ENCODE peak calls at places on chromosomes 4 and X, in five cellular contexts. M is H1, S is neuronal stem cell, O is IMR-90, Y is H9. W is an unnamed sample.

GRCh38 chr4:121277194-121278105 is 103.4 kb downstream of the QRFPR start:
- DNase-seq in S (no peak), Y (peak; percentile 57), M (no peak), O (no peak), W (no peak)

GRCh38 chr4:87150498-87151261 is 69.7 kb downstream of the KLHL8 start:
- DNase-seq in S (peak; percentile 72), M (peak; percentile 64), Y (no peak), O (peak; percentile 71), W (peak; percentile 82)

GRCh38 chr4:149676076-149676475 is 139.6 kb downstream of the IQCM start:
- DNase-seq in M (no peak), S (no peak), Y (no peak), O (no peak), W (no peak)

GRCh38 chr4:105088110-105088879 is 58.4 kb upstream of the TET2 start:
- DNase-seq in Y (peak; percentile 48), S (no peak), O (peak; percentile 98), M (no peak), W (peak; percentile 93)

GRCh38 chr4:100348472-100348871 is 158.2 kb upstream of the DDIT4L start:
- DNase-seq in S (no peak), O (peak; percentile 88), M (no peak), Y (no peak), W (peak; percentile 67)

GRCh38 chr4:148162554-148162953 is 279.7 kb downstream of the NR3C2 start:
- DNase-seq in O (no peak), M (no peak), Y (no peak), S (no peak), W (no peak)

GRCh38 chrX:39985116-39985515 is 112.6 kb downstream of the BCOR start:
- DNase-seq in S (no peak), Y (no peak), O (no peak), M (no peak), W (no peak)

GRCh38 chr4:23213198-23213597 is 520.5 kb downstream of the GBA3 start:
- DNase-seq in S (no peak), M (no peak), O (no peak), Y (no peak), W (no peak)

GRCh38 chrX:103847174-103847870 is 15.3 kb upstream of the RAB9B start:
- DNase-seq in M (no peak), S (no peak), Y (no peak), O (peak; percentile 26), W (no peak)

GRCh38 chr4:26120098-26120795 is 200.6 kb upstream of the RBPJ start:
- DNase-seq in M (no peak), O (no peak), S (no peak), Y (no peak), W (no peak)

GRCh38 chr4:2290974-2291704 is 29.2 kb upstream of the MXD4 start:
- DNase-seq in Y (no peak), O (no peak), M (peak; percentile 45), S (no peak), W (no peak)

GRCh38 chr4:79682801-79683217 is 274.8 kb upstream of the GK2 start:
- DNase-seq in S (no peak), M (no peak), Y (no peak), O (peak; percentile 53), W (no peak)

GRCh38 chrX:140712413-140713173 is 3.0 kb downstream of the LINC00632 start:
- DNase-seq in Y (peak; percentile 82), O (peak; percentile 55), S (peak; percentile 48), M (peak; percentile 44), W (peak; percentile 96)

GRCh38 chrX:113422323-113422722 is 581.7 kb upstream of the AMOT start:
- DNase-seq in M (no peak), O (no peak), Y (no peak), S (no peak), W (no peak)

GRCh38 chrX:111511477-111511876 is at the start of gene SERTM2:
- DNase-seq in M (no peak), S (no peak), Y (peak; percentile 40), O (peak; percentile 4), W (peak; percentile 71)

GRCh38 chr4:82499705-82500104 is 62.1 kb downstream of the TMEM150C start:
- DNase-seq in S (no peak), M (no peak), O (no peak), Y (no peak), W (no peak)

GRCh38 chrX:114028907-114029662 is 554.8 kb upstream of the HTR2C start:
- DNase-seq in M (no peak), O (no peak), S (no peak), Y (no peak), W (no peak)

GRCh38 chr4:76984127-76984526 is 34.6 kb downstream of the SEPTIN11 start:
- DNase-seq in M (no peak), Y (no peak), S (no peak), O (peak; percentile 69), W (peak; percentile 82)

GRCh38 chr4:113878718-113879117 is 100.7 kb downstream of the ARSJ start:
- DNase-seq in M (peak; percentile 59), O (peak; percentile 57), Y (peak; percentile 86), S (peak; percentile 51), W (peak; percentile 47)

GRCh38 chrX:3227526-3227925 is 118.9 kb downstream of the MXRA5 start:
- DNase-seq in M (no peak), S (no peak), O (no peak), Y (no peak), W (no peak)

GRCh38 chr4:76689079-76689817 is 208.7 kb downstream of the SOWAHB start:
- DNase-seq in S (peak; percentile 63), Y (peak; percentile 82), M (peak; percentile 78), O (peak; percentile 28), W (peak; percentile 47)

GRCh38 chr4:145178740-145179139 is 1.6 kb downstream of the OTUD4 start:
- DNase-seq in Y (no peak), O (no peak), M (no peak), S (no peak), W (peak; percentile 19)

DNA sequence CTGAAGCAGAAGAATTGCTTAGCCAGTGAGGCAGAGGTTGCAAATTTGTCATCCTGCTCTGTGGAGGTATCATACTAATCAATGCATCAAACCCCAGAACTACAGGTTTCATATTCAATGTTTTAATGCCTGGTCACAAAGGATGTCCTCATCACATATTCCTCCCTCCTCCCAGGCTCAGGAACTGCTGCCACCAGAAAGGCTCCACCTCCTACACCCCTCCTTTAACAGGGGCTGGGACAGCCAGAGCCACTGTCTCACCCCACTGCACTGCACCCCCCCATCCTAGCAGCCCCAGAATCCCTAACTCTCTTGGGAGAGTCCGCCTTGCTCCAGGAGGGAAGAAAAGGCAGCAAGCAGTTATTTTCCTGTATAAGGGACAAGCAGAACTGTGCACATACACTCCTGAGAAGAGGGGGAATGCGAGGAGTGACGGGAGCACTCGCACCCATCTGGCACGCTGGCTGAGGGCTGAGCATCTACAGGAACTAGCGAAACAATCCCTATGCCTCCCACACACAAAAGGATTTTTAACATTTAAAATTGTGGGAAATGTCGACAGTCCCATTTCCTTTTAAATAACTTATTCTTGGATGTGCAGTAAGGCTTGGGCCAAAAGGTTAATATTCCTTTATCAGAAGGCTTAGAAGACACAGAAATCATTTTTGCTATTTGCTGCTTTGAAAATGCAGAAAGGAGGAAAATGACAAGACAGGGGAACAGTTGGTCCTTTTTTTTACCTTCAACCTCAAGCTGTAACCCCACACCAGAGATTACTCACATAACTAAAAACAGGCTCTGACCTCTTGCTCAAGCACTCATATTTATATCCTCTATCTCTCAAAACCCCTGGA is 27.8 kb downstream of the CD99L2 start:
- DNase-seq in M (no peak), O (peak; percentile 38), Y (no peak), S (no peak), W (no peak)
- H3K4ac ChIP-seq in M (no peak overlapping the region), O (no peak overlapping the region), Y (no peak overlapping the region), S (no peak overlapping the region), W (no peak overlapping the region)

DNA sequence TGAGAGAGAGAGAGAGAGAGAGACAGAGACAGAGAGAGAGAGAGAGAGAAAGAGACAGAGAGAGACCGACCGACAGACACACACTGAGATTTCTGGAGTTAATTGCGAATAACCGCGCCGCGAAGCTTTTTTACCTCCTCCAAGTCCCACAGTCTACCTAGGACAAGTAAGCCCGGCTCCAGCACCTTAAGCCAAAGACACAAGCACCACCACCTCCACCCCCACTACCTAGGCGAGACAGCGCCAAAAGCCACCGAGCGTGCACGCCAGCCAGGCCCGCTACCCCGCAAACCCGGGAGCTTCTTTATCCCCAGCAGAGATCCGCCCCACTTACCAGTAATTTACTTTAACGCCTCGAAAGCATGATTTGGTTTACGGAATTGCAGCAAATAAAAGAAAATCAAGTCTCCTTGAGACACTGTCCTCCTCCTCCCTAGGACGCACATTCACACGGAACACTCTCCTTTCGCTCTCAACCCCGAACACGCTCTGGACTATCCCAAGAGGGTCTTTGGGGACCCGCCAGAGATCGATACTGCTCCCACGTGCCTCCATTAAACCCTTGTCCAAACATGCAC is 649.6 kb upstream of the DIPK2B start:
- DNase-seq in O (no peak), M (no peak), Y (peak; percentile 26), S (no peak), W (peak; percentile 36)
- H3K4ac ChIP-seq in O (peak overlapping the region; percentile 92), M (peak overlapping the region; percentile 69), Y (no peak overlapping the region), S (no peak overlapping the region), W (no peak overlapping the region)

GRCh38 chrX:154019061-154019621 is 561 bp downstream of the IRAK1 start:
- DNase-seq in Y (no peak), S (no peak), M (no peak), O (no peak), W (peak; percentile 18)
- H3K4ac ChIP-seq in Y (no peak overlapping the region), S (no peak overlapping the region), M (no peak overlapping the region), O (peak overlapping the region; percentile 78), W (peak overlapping the region; percentile 94)

GRCh38 chrX:149630681-149631292 is 805 bp downstream of the TMEM185A start:
- DNase-seq in Y (no peak), S (no peak), O (peak; percentile 55), M (no peak), W (peak; percentile 74)

GRCh38 chrX:149628768-149629167 is 2.8 kb downstream of the TMEM185A start:
- DNase-seq in M (no peak), S (no peak), O (no peak), Y (no peak), W (no peak)

GRCh38 chrX:149629730-149630387 is 1.7 kb downstream of the TMEM185A start:
- DNase-seq in M (no peak), O (no peak), Y (no peak), S (no peak), W (no peak)

GRCh38 chrX:149633511-149633910 is 1.9 kb upstream of the TMEM185A start:
- DNase-seq in O (no peak), M (no peak), Y (no peak), S (no peak), W (no peak)

GRCh38 chrX:149631293-149632165 is at the start of gene TMEM185A:
- DNase-seq in Y (peak; percentile 71), S (peak; percentile 69), O (peak; percentile 32), M (peak; percentile 73), W (peak; percentile 64)
- H3K4ac ChIP-seq in Y (no peak within 1 kb of the TSS), S (no peak within 1 kb of the TSS), O (peak within 1 kb of the TSS; percentile 15), M (no peak within 1 kb of the TSS), W (peak within 1 kb of the TSS; percentile 95)

DNA sequence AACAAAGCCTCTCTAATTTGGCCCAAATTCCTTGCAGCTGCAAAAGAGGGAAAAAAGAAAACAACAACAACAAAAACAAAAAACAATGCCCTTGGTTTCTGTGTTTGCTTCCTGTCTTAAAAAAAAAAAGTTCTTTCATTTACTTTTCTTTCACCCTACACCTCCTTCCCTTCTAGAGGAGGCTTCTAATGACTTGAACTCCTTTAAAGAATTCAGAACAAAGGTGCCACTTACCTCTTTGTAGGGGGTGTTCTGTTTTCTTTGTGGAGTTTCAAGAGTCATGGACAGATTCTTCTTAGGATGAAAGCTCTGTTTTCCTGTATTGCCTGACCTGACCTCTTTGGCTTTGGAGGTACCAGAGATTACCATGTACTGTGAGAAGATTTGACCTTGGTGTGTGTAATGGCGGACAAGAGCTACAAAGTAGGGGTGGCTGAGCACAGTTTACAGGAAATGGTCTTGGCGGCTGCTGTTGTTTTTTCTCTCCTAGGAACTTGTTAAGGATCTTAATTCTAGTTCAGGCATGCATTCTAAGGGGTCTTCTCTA is 72.4 kb upstream of the S100G start:
- DNase-seq in O (no peak), M (no peak), S (peak; percentile 0), Y (no peak), W (no peak)
- H3K4ac ChIP-seq in O (peak overlapping the region; percentile 73), M (no peak overlapping the region), S (no peak overlapping the region), Y (peak overlapping the region; percentile 36), W (no peak overlapping the region)